ENCODE peak calls at places on chromosomes 5 and 9, in ten cellular contexts. H is IMR-90; A is tibial nerve; J is upper lobe of left lung; O is thoracic aorta; C is PC-3; Y is CD4-positive, CD25-positive, alpha-beta regulatory T cell; B is heart left ventricle; E is CD8-positive, alpha-beta memory T cell; L is H7. X is an unnamed sample. For H3K36me3 and H3K27me3, the result is how much of the 10 kb centered on the place peaks cover.

GRCh38 chr9:18911714-18912342 is 121.2 kb downstream of the SAXO1 start:
- DNase-seq in H (no peak), A (no peak), J (peak), O (no peak), C (no peak), Y (no peak), B (no peak), E (no peak), L (no peak), X (no peak)

GRCh38 chr5:62460578-62460983 is 48.0 kb downstream of the IPO11 start:
- DNase-seq in H (peak), A (no peak), J (no peak), O (no peak), C (peak), Y (no peak), B (no peak), E (no peak), L (peak), X (no peak)

GRCh38 chr5:39599721-39600431 is 175.1 kb upstream of the DAB2 start:
- DNase-seq in H (peak), A (no peak), J (no peak), O (no peak), C (peak), Y (no peak), B (no peak), E (no peak), L (no peak), X (no peak)

GRCh38 chr5:58988938-58989337 is 406.1 kb downstream of the RAB3C start:
- DNase-seq in H (no peak), A (no peak), J (no peak), O (no peak), C (no peak), Y (no peak), B (no peak), E (no peak), L (no peak), X (no peak)

GRCh38 chr9:20783057-20784038 is 99.3 kb downstream of the FOCAD start:
- DNase-seq in H (peak), A (no peak), J (no peak), O (no peak), C (no peak), Y (no peak), B (no peak), E (no peak), L (no peak), X (no peak)

GRCh38 chr9:84145780-84146179 is 165.2 kb downstream of the RMI1 start:
- DNase-seq in H (no peak), A (no peak), J (no peak), O (no peak), C (no peak), Y (no peak), B (no peak), E (no peak), L (no peak), X (no peak)

GRCh38 chr5:168591302-168592013 is 12.3 kb upstream of the PANK3 start:
- DNase-seq in H (no peak), A (no peak), J (no peak), O (no peak), C (no peak), Y (no peak), B (no peak), E (no peak), L (no peak), X (no peak)

GRCh38 chr5:135310328-135310989 is 88.6 kb downstream of the MACROH2A1 start:
- DNase-seq in H (peak), A (no peak), J (no peak), O (no peak), C (peak), Y (no peak), B (no peak), E (no peak), L (no peak), X (no peak)

GRCh38 chr9:134099123-134099761 is 31.4 kb upstream of the BRD3 start:
- DNase-seq in H (peak), A (peak), J (peak), O (no peak), C (peak), Y (peak), B (no peak), E (peak), L (peak), X (no peak)

GRCh38 chr9:27154923-27155322 is 45.9 kb downstream of the TEK start:
- DNase-seq in H (peak), A (peak), J (no peak), O (no peak), C (peak), Y (no peak), B (no peak), E (no peak), L (no peak), X (no peak)

GRCh38 chr9:111034573-111035539 is 3.4 kb downstream of the LPAR1 start:
- DNase-seq in H (peak), A (no peak), J (no peak), O (no peak), C (peak), Y (no peak), B (no peak), E (no peak), L (no peak), X (no peak)

GRCh38 chr9:121172726-121173487 is 28.8 kb downstream of the RAB14 start:
- DNase-seq in H (peak), A (no peak), J (no peak), O (no peak), C (no peak), Y (no peak), B (no peak), E (no peak), L (no peak), X (no peak)

GRCh38 chr9:121171236-121171635 is 30.4 kb downstream of the RAB14 start:
- DNase-seq in H (no peak), A (no peak), J (no peak), O (no peak), C (no peak), Y (no peak), B (no peak), E (no peak), L (no peak), X (no peak)

GRCh38 chr9:121168052-121168451 is 33.6 kb downstream of the RAB14 start:
- DNase-seq in H (no peak), A (no peak), J (no peak), O (no peak), C (no peak), Y (no peak), B (no peak), E (no peak), L (no peak), X (no peak)

GRCh38 chr9:121173501-121173900 is 28.2 kb downstream of the RAB14 start:
- DNase-seq in H (peak), A (no peak), J (no peak), O (no peak), C (no peak), Y (no peak), B (no peak), E (no peak), L (no peak), X (no peak)

GRCh38 chr9:121169094-121169601 is 32.5 kb downstream of the RAB14 start:
- DNase-seq in H (no peak), A (peak), J (no peak), O (no peak), C (peak), Y (no peak), B (no peak), E (no peak), L (no peak), X (no peak)
- H3K4me3 ChIP-seq in H (no peak), A (no peak), J (no peak), O (peak), C (no peak), Y (no peak), B (no peak), E (no peak), L (no peak), X (no peak)

GRCh38 chr5:80208337-80208736 is 47.5 kb downstream of the SERINC5 start:
- DNase-seq in H (no peak), A (no peak), J (no peak), O (no peak), C (no peak), Y (no peak), B (no peak), E (no peak), L (no peak), X (no peak)

GRCh38 chr5:80206282-80206681 is 49.6 kb downstream of the SERINC5 start:
- DNase-seq in H (peak), A (no peak), J (no peak), O (no peak), C (peak), Y (no peak), B (no peak), E (no peak), L (no peak), X (no peak)

GRCh38 chr5:80210014-80210413 is 45.8 kb downstream of the SERINC5 start:
- DNase-seq in H (no peak), A (no peak), J (no peak), O (no peak), C (no peak), Y (no peak), B (no peak), E (no peak), L (no peak), X (no peak)

GRCh38 chr5:80204808-80205614 is 50.8 kb downstream of the SERINC5 start:
- DNase-seq in H (peak), A (no peak), J (no peak), O (no peak), C (no peak), Y (no peak), B (no peak), E (no peak), L (no peak), X (no peak)

GRCh38 chr5:80207832-80208231 is 48.0 kb downstream of the SERINC5 start:
- DNase-seq in H (no peak), A (no peak), J (no peak), O (no peak), C (no peak), Y (no peak), B (no peak), E (no peak), L (no peak), X (no peak)
- H3K36me3 ChIP-seq in H (under half), A (under half), J (under half), O (under half), C (under half), Y (under half), B (under half), E (under half), L (under half), X (under half)

GRCh38 chr9:130897848-130898551 is 1.4 kb upstream of the QRFP start:
- DNase-seq in H (no peak), A (no peak), J (peak), O (no peak), C (no peak), Y (no peak), B (peak), E (no peak), L (peak), X (no peak)

GRCh38 chr9:130897105-130897751 is 616 bp upstream of the QRFP start:
- DNase-seq in H (no peak), A (no peak), J (no peak), O (no peak), C (no peak), Y (no peak), B (peak), E (no peak), L (peak), X (no peak)

GRCh38 chr9:130895038-130895437 is 1.6 kb downstream of the QRFP start:
- DNase-seq in H (no peak), A (no peak), J (no peak), O (no peak), C (no peak), Y (no peak), B (no peak), E (no peak), L (peak), X (no peak)

GRCh38 chr9:130895481-130896232 is 955 bp downstream of the QRFP start:
- DNase-seq in H (no peak), A (no peak), J (no peak), O (no peak), C (no peak), Y (no peak), B (no peak), E (no peak), L (peak), X (no peak)

GRCh38 chr9:130896233-130897012 is at the start of gene QRFP:
- DNase-seq in H (no peak), A (no peak), J (no peak), O (no peak), C (peak), Y (no peak), B (no peak), E (no peak), L (peak), X (no peak)
- H3K27me3 ChIP-seq in H (under half), A (under half), J (under half), O (under half), C (under half), Y (under half), B (under half), E (under half), L (under half), X (under half)

DNA sequence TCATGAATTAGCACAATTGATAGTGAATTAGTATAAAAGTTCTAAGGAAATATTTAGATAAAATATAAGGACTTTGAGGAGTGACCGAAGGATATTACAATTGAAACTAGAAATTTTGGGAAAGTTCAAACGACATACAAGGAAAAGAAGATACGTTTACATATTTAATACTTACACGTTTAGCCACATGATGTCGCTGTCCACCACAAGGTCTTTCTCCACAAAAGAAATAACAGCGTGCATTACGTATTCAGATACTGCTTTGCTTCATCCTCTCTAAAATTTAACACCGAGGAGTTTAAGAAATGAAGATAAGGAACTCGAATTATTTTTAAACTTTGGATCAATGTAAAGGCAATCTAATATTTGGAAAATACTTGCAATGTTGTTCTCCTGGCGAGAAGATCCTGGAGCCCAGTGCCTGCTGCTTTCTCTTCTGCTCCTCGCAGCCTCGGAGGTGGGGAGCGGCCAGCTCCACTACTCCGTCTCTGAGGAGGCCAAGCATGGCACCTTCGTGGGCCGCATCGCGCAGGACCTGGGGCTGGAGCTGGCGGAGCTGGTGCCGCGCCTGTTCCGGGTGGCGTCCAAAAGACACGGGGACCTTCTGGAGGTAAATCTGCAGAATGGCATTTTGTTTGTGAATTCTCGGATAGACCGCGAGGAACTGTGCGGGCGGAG is at the start of gene PCDHA3:
- DNase-seq in H (peak), A (peak), J (peak), O (no peak), C (no peak), Y (no peak), B (no peak), E (no peak), L (no peak), X (no peak)
- H3K4me3 ChIP-seq in H (peak), A (peak), J (no peak), O (peak), C (no peak), Y (no peak), B (peak), E (no peak), L (no peak), X (peak)

GRCh38 chr5:178849316-178849715 is 10.4 kb upstream of the ZNF354B start:
- DNase-seq in H (no peak), A (no peak), J (no peak), O (no peak), C (no peak), Y (no peak), B (no peak), E (no peak), L (no peak), X (no peak)
- H3K36me3 ChIP-seq in H (under half), A (under half), J (under half), O (under half), C (under half), Y (under half), B (under half), E (under half), L (under half), X (under half)

GRCh38 chr9:89718635-89719034 is 113.8 kb downstream of the GADD45G start:
- DNase-seq in H (no peak), A (no peak), J (no peak), O (no peak), C (no peak), Y (no peak), B (no peak), E (no peak), L (no peak), X (no peak)
- H3K27me3 ChIP-seq in H (under half), A (under half), J (under half), O (under half), C (under half), Y (under half), B (under half), E (under half), L (under half), X (under half)